ENCODE peak calls at places on chromosome 12, in eight cellular contexts. A is caudate nucleus; H is fibroblast of the aortic adventitia; T is adrenal gland; P is naive B cell; C is CD4-positive, alpha-beta T cell; I is EH; J is tibial nerve. B is an unnamed sample.

GRCh38 chr12:52032431-52032796 is 18.8 kb upstream of the NR4A1 start:
- DNase-seq in A (peak), H (peak), T (peak), P (peak), C (no peak), I (peak), J (peak), B (peak)

GRCh38 chr12:70994217-70994788 is 73.8 kb upstream of the PTPRR start:
- DNase-seq in A (no peak), H (peak), T (no peak), P (no peak), C (no peak), I (peak), J (no peak), B (peak)

GRCh38 chr12:109462868-109463692 is 14.0 kb downstream of the KCTD10 start:
- DNase-seq in A (no peak), H (peak), T (peak), P (no peak), C (no peak), I (peak), J (peak), B (peak)

GRCh38 chr12:109461846-109462766 is 15.0 kb downstream of the KCTD10 start:
- DNase-seq in A (peak), H (peak), T (peak), P (no peak), C (no peak), I (peak), J (peak), B (peak)

GRCh38 chr12:91704446-91704845 is 441.2 kb downstream of the BTG1 start:
- DNase-seq in A (no peak), H (peak), T (no peak), P (no peak), C (no peak), I (peak), J (no peak), B (no peak)

GRCh38 chr12:122942609-122943008 is 23.7 kb downstream of the ABCB9 start:
- DNase-seq in A (no peak), H (no peak), T (no peak), P (no peak), C (no peak), I (peak), J (no peak), B (no peak)

GRCh38 chr12:49019435-49020317 is 1.1 kb upstream of the PRKAG1 start:
- DNase-seq in A (no peak), H (peak), T (peak), P (peak), C (no peak), I (peak), J (no peak), B (peak)

GRCh38 chr12:45269407-45269741 is 53.5 kb downstream of the ANO6 start:
- DNase-seq in A (no peak), H (no peak), T (no peak), P (no peak), C (no peak), I (no peak), J (no peak), B (no peak)

GRCh38 chr12:53061404-53062010 is 11.6 kb downstream of the TNS2 start:
- DNase-seq in A (no peak), H (no peak), T (peak), P (no peak), C (no peak), I (no peak), J (peak), B (no peak)

GRCh38 chr12:84804691-84805473 is 107.7 kb downstream of the SLC6A15 start:
- DNase-seq in A (no peak), H (no peak), T (no peak), P (no peak), C (no peak), I (no peak), J (no peak), B (no peak)

GRCh38 chr12:47214771-47215170 is 135.0 kb upstream of the AMIGO2 start:
- DNase-seq in A (no peak), H (no peak), T (no peak), P (no peak), C (no peak), I (no peak), J (no peak), B (no peak)

GRCh38 chr12:116619246-116619645 is 60.1 kb downstream of the MAP1LC3B2 start:
- DNase-seq in A (no peak), H (no peak), T (no peak), P (no peak), C (no peak), I (no peak), J (no peak), B (no peak)

GRCh38 chr12:90958995-90959394 is 4.0 kb upstream of the CCER1 start:
- DNase-seq in A (no peak), H (peak), T (no peak), P (no peak), C (no peak), I (peak), J (no peak), B (peak)

GRCh38 chr12:90854136-90854689 is 100.8 kb downstream of the CCER1 start:
- DNase-seq in A (peak), H (peak), T (peak), P (no peak), C (no peak), I (peak), J (no peak), B (peak)

GRCh38 chr12:114902665-114903393 is 218.9 kb upstream of the TBX3 start:
- DNase-seq in A (no peak), H (peak), T (no peak), P (no peak), C (no peak), I (peak), J (no peak), B (peak)

GRCh38 chr12:47088021-47088944 is 8.5 kb upstream of the AMIGO2 start:
- DNase-seq in A (no peak), H (peak), T (no peak), P (no peak), C (no peak), I (peak), J (no peak), B (peak)

GRCh38 chr12:28708918-28709371 is 440.1 kb upstream of the FAR2 start:
- DNase-seq in A (no peak), H (peak), T (no peak), P (no peak), C (no peak), I (peak), J (peak), B (peak)

GRCh38 chr12:105222326-105222655 is 13.7 kb downstream of the APPL2 start:
- DNase-seq in A (no peak), H (no peak), T (no peak), P (no peak), C (no peak), I (no peak), J (no peak), B (no peak)

GRCh38 chr12:98238513-98238912 is 276.9 kb upstream of the TMPO start:
- DNase-seq in A (no peak), H (peak), T (peak), P (no peak), C (no peak), I (peak), J (no peak), B (peak)

GRCh38 chr12:46522141-46522540 is 149.6 kb upstream of the SLC38A2 start:
- DNase-seq in A (no peak), H (peak), T (no peak), P (no peak), C (no peak), I (peak), J (no peak), B (peak)

GRCh38 chr12:105935981-105936380 is 202.8 kb downstream of the NUAK1 start:
- DNase-seq in A (no peak), H (no peak), T (no peak), P (no peak), C (no peak), I (peak), J (no peak), B (peak)

GRCh38 chr12:127729381-127729780 is 537.6 kb upstream of the TMEM132C start:
- DNase-seq in A (no peak), H (peak), T (no peak), P (no peak), C (no peak), I (peak), J (no peak), B (peak)